ENCODE peak calls at places on chromosome 1, in seven cellular contexts. H is bronchial epithelial cell, X is adrenal gland, R is K562, I is HCT116, S is fibroblast of mammary gland, W is astrocyte of the spinal cord. B is an unnamed sample.

GRCh38 chr1:51543877-51544276 is 24.8 kb upstream of the EPS15 start:
- DNase-seq in I (no peak), S (peak), R (no peak), X (no peak), H (peak), W (no peak), B (no peak)

GRCh38 chr1:234398849-234399381 is 25.7 kb downstream of the COA6 start:
- DNase-seq in S (peak), I (no peak), H (peak), W (peak), X (no peak), R (no peak), B (peak)

GRCh38 chr1:200258447-200259375 is 151.1 kb downstream of the ZNF281 start:
- DNase-seq in I (peak), H (peak), W (peak), X (no peak), R (peak), S (peak), B (peak)

GRCh38 chr1:150008699-150009098 is 1.8 kb downstream of the OTUD7B start:
- DNase-seq in W (no peak), H (no peak), X (no peak), S (no peak), R (no peak), I (no peak), B (no peak)

GRCh38 chr1:233843523-233844204 is 60.8 kb upstream of the SLC35F3 start:
- DNase-seq in S (no peak), W (peak), R (no peak), H (no peak), X (no peak), I (no peak), B (no peak)

GRCh38 chr1:39230261-39231190 is 26.0 kb downstream of the MACF1 start:
- DNase-seq in H (no peak), S (no peak), W (no peak), I (no peak), R (no peak), X (no peak), B (peak)

GRCh38 chr1:170987397-170987796 is 52.1 kb downstream of the MROH9 start:
- DNase-seq in W (no peak), I (no peak), R (no peak), S (no peak), X (no peak), H (no peak), B (no peak)

GRCh38 chr1:9602794-9603167 is 14.1 kb downstream of the TMEM201 start:
- DNase-seq in S (no peak), W (no peak), X (no peak), H (no peak), I (no peak), R (no peak), B (no peak)

GRCh38 chr1:17569200-17570139 is 30.0 kb downstream of the ARHGEF10L start:
- DNase-seq in X (peak), R (peak), I (peak), W (peak), H (no peak), S (peak), B (no peak)

GRCh38 chr1:204879351-204879750 is 8.7 kb downstream of the NFASC start:
- DNase-seq in W (no peak), X (no peak), S (no peak), H (no peak), I (no peak), R (no peak), B (no peak)

GRCh38 chr1:29579821-29580425 is 343.6 kb downstream of the PTPRU start:
- DNase-seq in I (peak), R (no peak), H (peak), W (peak), S (peak), X (no peak), B (no peak)

GRCh38 chr1:55472784-55473183 is 257.6 kb upstream of the USP24 start:
- DNase-seq in H (peak), R (no peak), I (peak), S (peak), W (peak), X (no peak), B (no peak)
- TF ChIP-seq CTCF in H (no peak), R (no peak), I (no peak), S (peak), W (no peak), X (no peak), B (no peak)

GRCh38 chr1:81802601-81803422 is 2.1 kb downstream of the ADGRL2 start:
- DNase-seq in X (peak), S (peak), I (no peak), H (peak), W (peak), R (no peak), B (peak)

GRCh38 chr1:81805537-81806431 is 5.0 kb downstream of the ADGRL2 start:
- DNase-seq in W (no peak), X (no peak), I (no peak), H (no peak), R (no peak), S (no peak), B (no peak)

GRCh38 chr1:81806432-81806770 is 5.7 kb downstream of the ADGRL2 start:
- DNase-seq in W (no peak), S (no peak), I (no peak), R (no peak), H (no peak), X (no peak), B (no peak)

GRCh38 chr1:81803423-81804103 is 2.8 kb downstream of the ADGRL2 start:
- DNase-seq in H (peak), X (no peak), R (no peak), I (no peak), S (peak), W (peak), B (no peak)

GRCh38 chr1:81804320-81804719 is 3.6 kb downstream of the ADGRL2 start:
- DNase-seq in S (no peak), R (no peak), I (no peak), X (no peak), W (no peak), H (no peak), B (no peak)
- H3K4me3 ChIP-seq in S (no peak), R (no peak), I (no peak), X (peak), W (no peak), H (no peak), B (no peak)

DNA sequence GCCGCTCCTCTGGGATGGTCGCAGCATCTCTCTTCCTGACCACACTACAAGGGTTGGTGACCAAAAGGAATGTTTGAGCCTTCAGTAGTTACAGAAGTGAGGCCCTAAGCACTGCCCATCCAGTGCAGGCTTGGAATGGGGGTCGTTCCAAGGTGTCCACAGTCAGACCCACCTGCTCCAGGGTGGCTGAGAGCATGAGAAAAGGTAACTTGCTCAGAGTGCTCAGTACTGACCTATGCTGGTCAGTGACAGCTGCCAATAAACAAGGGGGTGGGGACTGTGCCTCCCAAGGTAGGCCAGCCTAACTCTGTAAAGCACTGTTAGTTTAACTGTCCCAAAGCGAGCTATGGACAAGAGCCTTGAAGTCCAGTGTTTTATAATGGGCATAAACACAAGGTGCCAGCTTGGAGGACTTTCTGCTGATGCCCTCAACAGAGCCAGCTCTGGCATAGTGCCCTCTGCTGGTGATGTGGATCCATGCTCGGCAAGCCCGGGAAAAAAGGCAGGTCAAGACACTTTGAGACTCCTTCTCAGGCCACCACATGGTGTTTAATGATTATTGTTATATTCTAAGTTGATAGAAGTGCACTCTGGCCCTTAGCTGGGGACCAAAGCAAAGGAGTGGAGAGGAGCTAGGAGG is 78.1 kb upstream of the DNAH14 start:
- DNase-seq in W (peak), I (peak), S (peak), X (peak), H (peak), R (peak), B (peak)
- TF ChIP-seq CTCF in W (peak), I (peak), S (peak), X (peak), H (peak), R (peak), B (peak)

GRCh38 chr1:67735220-67735619 is 50.2 kb downstream of the GADD45A start:
- DNase-seq in S (peak), H (no peak), I (no peak), R (no peak), W (no peak), X (no peak), B (no peak)

GRCh38 chr1:67736750-67737149 is 51.7 kb downstream of the GADD45A start:
- DNase-seq in R (no peak), W (no peak), H (no peak), I (no peak), X (no peak), S (no peak), B (no peak)

GRCh38 chr1:67737875-67738274 is 52.9 kb downstream of the GADD45A start:
- DNase-seq in S (no peak), X (no peak), H (no peak), R (no peak), W (no peak), I (no peak), B (no peak)

GRCh38 chr1:67733741-67734690 is 49.0 kb downstream of the GADD45A start:
- DNase-seq in S (no peak), X (no peak), W (no peak), H (no peak), I (no peak), R (peak), B (no peak)

GRCh38 chr1:67735806-67736627 is 51.0 kb downstream of the GADD45A start:
- DNase-seq in H (peak), W (peak), S (peak), R (no peak), X (no peak), I (peak), B (peak)
- H3K4me3 ChIP-seq in H (peak), W (no peak), S (peak), R (no peak), X (no peak), I (peak), B (peak)

DNA sequence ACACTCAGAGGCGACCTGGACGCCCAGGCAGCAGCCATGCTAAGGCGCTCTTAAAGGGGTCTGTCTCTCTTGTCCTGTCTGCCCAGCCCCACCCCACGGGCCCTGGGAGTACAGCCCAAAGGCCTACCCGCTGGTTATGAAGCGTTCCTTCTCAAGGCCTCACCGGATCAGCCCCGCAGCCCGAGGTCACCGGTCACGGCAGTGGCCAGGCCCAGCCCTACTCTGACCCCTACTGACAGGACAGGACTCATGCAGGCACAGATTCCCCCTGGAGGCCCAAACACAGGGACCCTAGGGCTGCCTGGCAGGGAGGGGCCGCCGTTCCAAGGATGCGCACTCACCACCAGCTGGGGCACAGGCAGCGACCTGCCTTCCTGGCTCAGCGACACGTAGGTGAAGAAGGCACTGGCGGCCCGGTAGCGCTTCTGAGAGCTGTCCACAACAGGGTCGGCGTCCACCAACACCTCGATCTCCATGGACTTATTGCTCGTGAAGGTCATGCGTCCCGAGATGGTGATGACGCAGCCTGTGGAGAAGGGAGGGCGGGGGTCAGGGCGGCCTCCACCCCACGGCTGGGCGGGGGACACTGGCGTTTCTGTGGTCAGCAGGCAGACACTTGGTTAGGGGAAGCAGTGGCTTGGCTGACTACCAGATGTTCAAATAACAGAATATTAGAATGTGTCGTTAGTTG is 20.0 kb upstream of the GPR153 start:
- DNase-seq in H (no peak), I (no peak), R (peak), X (no peak), W (no peak), S (no peak), B (no peak)
- TF ChIP-seq CTCF in H (peak), I (peak), R (peak), X (peak), W (peak), S (peak), B (no peak)

DNA sequence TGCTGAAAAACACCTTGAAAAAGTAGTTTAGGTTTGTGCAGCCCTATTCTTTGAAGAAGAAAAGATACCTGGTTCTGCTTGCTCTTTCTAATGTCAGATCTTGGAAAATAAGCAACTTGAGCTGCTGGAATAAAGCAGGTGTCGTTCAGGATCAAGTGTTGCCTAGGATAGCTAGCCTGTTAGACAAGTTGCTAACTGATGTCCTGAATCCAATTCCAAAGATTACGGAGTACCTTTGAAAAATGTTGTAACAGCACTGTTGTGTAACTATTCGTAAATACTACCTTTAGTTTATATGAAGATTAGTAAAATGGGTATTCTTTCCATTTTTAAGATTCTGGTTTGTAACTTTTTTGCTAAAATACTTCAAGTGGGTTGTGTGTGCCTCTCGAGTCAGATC is 151.5 kb downstream of the CLEC20A start:
- DNase-seq in W (no peak), H (peak), R (no peak), I (no peak), X (no peak), S (no peak), B (no peak)
- H3K4me3 ChIP-seq in W (no peak), H (no peak), R (no peak), I (no peak), X (no peak), S (no peak), B (no peak)

GRCh38 chr1:209029737-209030136 is 553.8 kb upstream of the CAMK1G start:
- DNase-seq in I (no peak), S (no peak), W (no peak), X (no peak), H (no peak), R (no peak), B (no peak)
- TF ChIP-seq CTCF in I (no peak), S (peak), W (peak), X (peak), H (no peak), R (no peak), B (no peak)

DNA sequence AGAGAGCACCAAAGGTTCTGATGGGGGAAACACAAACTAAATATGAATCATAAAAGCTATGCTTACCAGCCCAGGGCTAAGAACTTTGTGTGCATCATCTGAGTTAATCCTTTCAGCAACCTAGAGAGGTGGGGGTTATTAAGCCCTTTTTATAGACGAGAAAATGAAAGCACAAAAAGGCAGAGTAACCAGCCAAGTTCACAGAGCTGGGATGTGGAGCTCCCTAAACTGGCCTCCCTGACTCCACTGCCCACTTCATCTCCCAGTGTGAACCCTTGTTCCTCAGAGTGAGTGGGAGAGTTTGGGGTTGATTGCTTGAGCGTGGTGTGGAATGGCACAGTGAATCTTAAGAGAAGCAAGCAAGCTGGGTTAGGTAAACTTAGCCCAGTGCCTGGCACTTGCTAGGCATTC is 10.8 kb upstream of the BCAR3 start:
- DNase-seq in I (no peak), X (no peak), W (no peak), S (peak), H (peak), R (no peak), B (no peak)
- H3K4me3 ChIP-seq in I (no peak), X (no peak), W (no peak), S (no peak), H (no peak), R (no peak), B (no peak)

B was measured in GM12865.